ENCODE peak calls at places on chromosomes 7 and 10, in seven cellular contexts. U, F, C, W, I, K and L are unnamed samples.

GRCh38 chr7:107932851-107933250 is 41.9 kb downstream of the DLD start:
- DNase-seq in I (no peak), W (no peak), K (no peak), F (no peak), C (no peak), U (no peak), L (no peak)

GRCh38 chr7:48244902-48245301 is 73.6 kb downstream of the ABCA13 start:
- DNase-seq in U (peak; percentile 26), C (no peak), K (no peak), I (peak; percentile 49), F (peak; percentile 58), W (no peak), L (peak; percentile 3)

GRCh38 chr10:84354623-84355022 is 26.2 kb downstream of the CCSER2 start:
- DNase-seq in I (no peak), W (no peak), K (no peak), U (no peak), C (no peak), F (no peak), L (no peak)

GRCh38 chr7:22618528-22618927 is 108.5 kb upstream of the IL6 start:
- DNase-seq in K (no peak), C (no peak), U (no peak), I (no peak), F (no peak), W (no peak), L (no peak)

GRCh38 chr7:80347173-80347572 is 164.7 kb downstream of the GNAT3 start:
- DNase-seq in U (no peak), W (no peak), C (no peak), I (peak; percentile 15), F (no peak), K (no peak), L (no peak)

GRCh38 chr7:83162402-83163256 is at the start of gene PCLO:
- DNase-seq in I (peak; percentile 3), F (peak; percentile 94), U (peak; percentile 71), K (peak; percentile 93), W (peak; percentile 52), C (peak; percentile 69), L (peak; percentile 18)

GRCh38 chr10:8489232-8489631 is 434.7 kb downstream of the GATA3 start:
- DNase-seq in U (no peak), W (no peak), K (no peak), I (no peak), F (no peak), C (no peak), L (no peak)

GRCh38 chr7:138000081-138000701 is 1.7 kb downstream of the CREB3L2 start:
- DNase-seq in W (no peak), F (peak; percentile 86), K (peak; percentile 53), C (peak; percentile 74), U (peak; percentile 66), I (peak; percentile 98), L (no peak)

GRCh38 chr7:129188892-129189660 is 643 bp downstream of the SMO start:
- DNase-seq in U (no peak), K (peak; percentile 36), I (peak; percentile 27), C (no peak), F (no peak), W (peak; percentile 48), L (no peak)

GRCh38 chr7:32785365-32785764 is 106.2 kb downstream of the KBTBD2 start:
- DNase-seq in W (no peak), F (no peak), C (no peak), U (peak; percentile 42), K (no peak), I (no peak), L (no peak)

GRCh38 chr10:1058017-1058416 is 1.8 kb downstream of the WDR37 start:
- DNase-seq in F (no peak), C (no peak), I (no peak), K (no peak), U (peak; percentile 75), W (no peak), L (no peak)
- H3K4me3 ChIP-seq in F (no peak overlapping the region), C (no peak overlapping the region), I (no peak overlapping the region), K (no peak overlapping the region), U (peak overlapping the region; percentile 93), W (no peak overlapping the region), L (peak overlapping the region; percentile 84)

GRCh38 chr7:151060113-151060415 is 675 bp downstream of the SLC4A2 start:
- DNase-seq in W (peak; percentile 48), F (no peak), I (no peak), K (no peak), C (no peak), U (no peak), L (no peak)

GRCh38 chr7:151057989-151058765 is 480 bp upstream of the CDK5 start:
- DNase-seq in C (peak; percentile 99), U (peak; percentile 100), W (peak; percentile 99), I (peak; percentile 100), F (peak; percentile 100), K (peak; percentile 99), L (peak; percentile 100)

GRCh38 chr7:151057737-151057988 is at the start of gene CDK5:
- DNase-seq in K (no peak), C (no peak), I (no peak), W (no peak), U (no peak), F (no peak), L (no peak)

GRCh38 chr7:151059362-151060112 is at the start of gene SLC4A2:
- DNase-seq in C (peak; percentile 90), F (peak; percentile 80), K (peak; percentile 67), U (peak; percentile 89), W (peak; percentile 90), I (peak; percentile 58), L (peak; percentile 71)

DNA sequence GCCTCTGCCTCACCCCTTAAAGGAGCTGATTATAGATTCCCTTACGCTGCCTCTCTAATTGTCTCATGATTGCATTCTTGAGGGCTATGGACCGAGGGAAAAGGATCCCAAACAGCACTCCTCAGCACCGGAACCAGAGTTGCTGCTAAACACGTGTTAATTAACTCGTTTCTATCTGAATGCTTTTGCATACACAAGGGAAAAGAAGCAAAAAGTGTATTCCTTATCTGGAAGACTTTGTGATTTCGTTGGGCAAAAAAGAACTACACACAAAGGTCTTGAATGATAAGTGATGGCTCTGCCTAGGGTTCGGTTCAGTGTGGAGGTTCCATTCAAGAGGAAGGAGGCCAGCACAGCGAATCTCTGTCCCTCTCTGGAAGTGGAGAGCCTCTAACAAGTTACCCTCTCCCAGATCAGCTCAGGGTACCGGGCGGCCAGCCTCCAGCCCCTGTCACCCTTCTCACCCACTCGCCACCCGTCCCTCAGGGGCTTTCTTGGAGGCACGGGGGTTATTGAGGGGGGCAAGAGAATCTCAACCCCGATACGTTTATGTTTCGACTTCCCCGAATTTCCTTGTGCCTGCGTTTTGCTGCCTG is 525 bp upstream of the SLC4A2 start:
- DNase-seq in U (no peak), I (no peak), C (no peak), K (no peak), W (no peak), F (no peak), L (no peak)
- TF ChIP-seq POLR2A in U (no peak), I (no peak), C (no peak), K (no peak), W (no peak), F (no peak), L (no peak)

GRCh38 chr7:139687980-139688632 is 89.7 kb downstream of the HIPK2 start:
- DNase-seq in I (peak; percentile 55), F (peak; percentile 63), W (no peak), C (no peak), U (no peak), K (no peak), L (no peak)
- H3K27ac ChIP-seq in I (no peak overlapping the region), F (no peak overlapping the region), W (no peak overlapping the region), C (no peak overlapping the region), U (no peak overlapping the region), K (no peak overlapping the region), L (no peak overlapping the region)

DNA sequence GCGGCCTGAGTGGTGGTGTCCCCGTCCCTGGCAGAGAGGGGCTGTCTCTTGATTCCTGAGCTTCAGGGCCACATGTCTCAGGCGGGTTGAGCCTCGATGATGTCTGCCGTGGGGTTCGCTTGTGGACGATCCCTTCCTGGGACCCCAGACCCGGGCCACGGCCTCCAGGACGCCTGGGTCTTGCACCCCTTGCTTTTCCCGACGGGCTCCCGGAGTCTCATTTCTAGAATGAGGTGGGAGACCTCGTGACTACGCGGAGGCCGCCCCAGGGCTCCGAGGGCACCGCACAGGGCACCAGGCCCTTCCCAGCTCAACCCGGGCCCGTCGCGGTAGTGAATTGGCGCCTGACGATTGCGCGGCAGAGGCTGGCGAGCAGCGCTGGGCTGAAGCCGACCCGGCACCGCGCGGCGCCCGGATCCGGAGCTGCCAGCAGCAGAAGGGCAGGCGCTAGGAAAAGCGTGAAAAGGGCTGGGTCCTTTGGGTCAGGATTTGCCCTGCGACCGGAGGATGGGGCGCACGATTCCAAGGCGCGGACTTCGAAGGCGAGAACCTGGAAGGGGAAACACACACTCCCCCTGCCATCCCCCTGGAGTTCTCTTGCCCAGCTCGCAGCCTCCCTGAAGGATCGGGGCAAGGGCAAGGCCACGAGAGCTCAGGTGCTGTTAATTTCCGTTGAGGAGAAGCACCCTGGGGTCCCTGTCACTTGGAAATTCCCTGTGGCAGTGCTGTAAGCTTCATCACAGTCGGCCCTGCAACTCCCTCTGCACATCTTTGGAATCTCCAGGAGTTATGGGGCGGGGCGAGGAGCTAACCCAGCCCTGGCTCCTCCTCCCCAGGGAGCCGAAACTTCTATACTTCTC is 15.5 kb downstream of the TLX1 start:
- DNase-seq in K (no peak), I (no peak), U (no peak), W (no peak), C (no peak), F (no peak), L (no peak)
- H3K4me3 ChIP-seq in K (no peak overlapping the region), I (no peak overlapping the region), U (no peak overlapping the region), W (no peak overlapping the region), C (peak overlapping the region; percentile 6), F (no peak overlapping the region), L (no peak overlapping the region)

DNA sequence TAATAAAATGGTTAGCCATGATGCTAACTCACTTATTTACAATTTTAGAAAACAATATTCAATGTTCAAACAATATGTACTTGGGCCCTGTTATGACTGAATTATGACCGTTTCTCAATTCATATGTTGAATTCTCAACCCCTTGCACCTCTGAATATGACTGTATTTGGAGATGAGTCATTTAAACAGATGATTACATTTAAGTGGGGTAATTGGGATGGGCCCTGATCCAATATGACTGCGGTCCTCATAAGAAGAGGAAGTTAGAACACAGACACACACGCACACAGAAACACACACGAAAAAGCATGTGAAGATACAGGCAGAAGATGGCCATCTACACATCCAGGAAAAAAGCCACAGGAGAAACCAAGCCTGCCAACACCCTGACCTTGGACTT is 137.4 kb upstream of the IGFBP3 start:
- DNase-seq in K (no peak), I (peak; percentile 80), C (no peak), W (no peak), F (no peak), U (no peak), L (no peak)
- TF ChIP-seq POLR2A in K (no peak), I (no peak), C (no peak), W (no peak), F (no peak), U (no peak), L (no peak)